ENCODE peak calls at places on chromosomes 2 and 18, in four cellular contexts. B, K, Q and L are unnamed samples.
A peak's percentile ranks its signal among the peaks of the same experiment; 100 is the strongest.

GRCh38 chr18:61731693-61732376 is 161.0 kb downstream of the RNF152 start:
- DNase-seq in B (no peak), K (no peak), Q (no peak), L (no peak)

GRCh38 chr2:212936572-212936971 is 214.8 kb downstream of the IKZF2 start:
- DNase-seq in Q (no peak), K (no peak), B (no peak), L (no peak)

GRCh38 chr2:63926800-63927199 is 85.1 kb downstream of the UGP2 start:
- DNase-seq in B (no peak), Q (no peak), K (no peak), L (no peak)

GRCh38 chr18:56068030-56068671 is 480.2 kb upstream of the TCF4 start:
- DNase-seq in B (no peak), Q (no peak), K (no peak), L (no peak)

GRCh38 chr18:12001400-12001799 is 20.1 kb downstream of the IMPA2 start:
- DNase-seq in K (no peak), Q (no peak), B (no peak), L (no peak)

GRCh38 chr2:200677721-200678532 is 92.1 kb downstream of the AOX1 start:
- DNase-seq in Q (no peak), K (no peak), B (peak; percentile 50), L (no peak)

GRCh38 chr2:100246163-100247145 is 75.8 kb downstream of the LONRF2 start:
- DNase-seq in Q (no peak), K (no peak), B (peak; percentile 27), L (no peak)

GRCh38 chr2:63078852-63079606 is 28.4 kb downstream of the OTX1 start:
- DNase-seq in Q (no peak), K (no peak), B (peak; percentile 61), L (no peak)

GRCh38 chr2:69768217-69768616 is 26.3 kb downstream of the ANXA4 start:
- DNase-seq in B (no peak), K (no peak), Q (no peak), L (no peak)

GRCh38 chr18:63963610-63964256 is 6.1 kb upstream of the SERPINB8 start:
- DNase-seq in B (peak; percentile 55), K (no peak), Q (no peak), L (peak; percentile 53)

GRCh38 chr18:57497372-57498294 is 62.5 kb downstream of the ONECUT2 start:
- DNase-seq in B (no peak), Q (no peak), K (no peak), L (no peak)

GRCh38 chr2:113167115-113167932 is 6.4 kb upstream of the PSD4 start:
- DNase-seq in K (no peak), Q (no peak), B (peak; percentile 93), L (peak; percentile 30)

GRCh38 chr2:166614027-166614426 is 120.0 kb upstream of the SCN7A start:
- DNase-seq in Q (no peak), B (no peak), K (no peak), L (no peak)

GRCh38 chr2:38215511-38215910 is 139.6 kb upstream of the CYP1B1 start:
- DNase-seq in Q (no peak), K (no peak), B (no peak), L (no peak)

GRCh38 chr2:54722641-54723299 is 692 bp upstream of the EML6 start:
- DNase-seq in K (no peak), B (no peak), Q (no peak), L (no peak)

GRCh38 chr2:174868916-174869315 is 104.6 kb upstream of the CHRNA1 start:
- DNase-seq in Q (no peak), K (no peak), B (peak; percentile 13), L (no peak)

GRCh38 chr2:102615620-102616436 is 3.5 kb upstream of the SLC9A2 start:
- DNase-seq in Q (peak; percentile 5), B (peak; percentile 60), K (peak; percentile 66), L (no peak)

GRCh38 chr2:20012282-20013060 is at the start of gene MATN3:
- DNase-seq in K (no peak), Q (no peak), B (peak; percentile 68), L (no peak)

GRCh38 chr18:62329676-62330454 is 4.8 kb downstream of the TNFRSF11A start:
- DNase-seq in K (no peak), Q (no peak), B (peak; percentile 52), L (peak; percentile 69)

GRCh38 chr2:241810304-241811208 is 1.6 kb downstream of the NEU4 start:
- DNase-seq in K (peak; percentile 79), B (no peak), Q (no peak), L (no peak)

GRCh38 chr18:11947214-11948119 is 33.8 kb upstream of the IMPA2 start:
- DNase-seq in Q (peak; percentile 15), K (peak; percentile 82), B (peak; percentile 79), L (peak; percentile 56)

GRCh38 chr18:27400001-27400400 is 214.9 kb upstream of the CHST9 start:
- DNase-seq in K (no peak), Q (no peak), B (no peak), L (no peak)

GRCh38 chr18:74498712-74499629 is 2.8 kb downstream of the CNDP2 start:
- DNase-seq in B (no peak), Q (peak; percentile 68), K (no peak), L (peak; percentile 79)

GRCh38 chr18:62723666-62724281 is 8.4 kb downstream of the PHLPP1 start:
- DNase-seq in K (no peak), B (peak; percentile 62), Q (no peak), L (no peak)

GRCh38 chr2:54479422-54479821 is 23.3 kb downstream of the SPTBN1 start:
- DNase-seq in B (no peak), Q (no peak), K (no peak), L (no peak)

GRCh38 chr2:77434880-77435279 is 87.3 kb downstream of the LRRTM4 start:
- DNase-seq in Q (no peak), K (no peak), B (no peak), L (no peak)

GRCh38 chr2:44834656-44835055 is 106.8 kb upstream of the SIX3 start:
- DNase-seq in K (no peak), Q (no peak), B (no peak), L (no peak)

GRCh38 chr2:120856421-120856862 is 120.8 kb downstream of the GLI2 start:
- DNase-seq in K (no peak), Q (no peak), B (no peak), L (no peak)

GRCh38 chr2:191218292-191218898 is 26.8 kb upstream of the MYO1B start:
- DNase-seq in K (no peak), B (peak; percentile 80), Q (peak; percentile 11), L (no peak)